ENCODE peak calls at places on chromosomes 7 and 10, in six cellular contexts. L is lung, F is fibroblast of mammary gland, I is Caco-2, Y is endothelial cell, B is GM12864. U is an unnamed sample.

GRCh38 chr10:88725798-88726197 is 19.7 kb downstream of the LIPK start:
- DNase-seq in B (no peak), F (no peak), I (no peak), Y (no peak), L (no peak), U (peak; percentile 19)

GRCh38 chr7:105336009-105336408 is 52.7 kb downstream of the SRPK2 start:
- DNase-seq in Y (no peak), I (no peak), B (no peak), F (peak; percentile 30), L (no peak), U (no peak)

GRCh38 chr10:129888784-129889616 is 75.1 kb downstream of the EBF3 start:
- DNase-seq in L (no peak), B (no peak), I (peak; percentile 73), F (peak; percentile 34), Y (peak; percentile 84), U (peak; percentile 77)

GRCh38 chr7:104045183-104045582 is 55.7 kb upstream of the RELN start:
- DNase-seq in Y (no peak), I (no peak), L (no peak), B (no peak), F (no peak), U (no peak)

GRCh38 chr7:151550601-151551286 is 31.0 kb upstream of the RHEB start:
- DNase-seq in B (no peak), Y (no peak), F (peak; percentile 65), I (no peak), L (peak; percentile 64), U (no peak)

GRCh38 chr7:108525327-108525984 is 479 bp downstream of the PNPLA8 start:
- DNase-seq in Y (no peak), F (peak; percentile 87), I (no peak), B (no peak), L (peak; percentile 84), U (peak; percentile 64)

GRCh38 chr7:47170516-47170915 is 411.4 kb downstream of the TNS3 start:
- DNase-seq in Y (no peak), F (no peak), L (no peak), B (no peak), I (no peak), U (no peak)

GRCh38 chr7:83643754-83644153 is 5.2 kb downstream of the SEMA3E start:
- DNase-seq in F (no peak), B (no peak), I (no peak), Y (no peak), L (no peak), U (no peak)

GRCh38 chr10:59678884-59679301 is 30.8 kb downstream of the SLC16A9 start:
- DNase-seq in L (no peak), Y (no peak), F (peak; percentile 70), I (no peak), B (peak; percentile 26), U (peak; percentile 35)

GRCh38 chr7:27129729-27130539 is 623 bp downstream of the HOXA4 start:
- DNase-seq in Y (no peak), L (no peak), F (no peak), B (no peak), I (peak; percentile 77), U (no peak)

GRCh38 chr7:130134106-130134636 is 63.8 kb downstream of the KLHDC10 start:
- DNase-seq in B (no peak), F (no peak), L (no peak), I (no peak), Y (no peak), U (no peak)

GRCh38 chr7:72313906-72314305 is 98.2 kb downstream of the CALN1 start:
- DNase-seq in Y (no peak), I (no peak), F (no peak), B (no peak), L (no peak), U (no peak)

GRCh38 chr7:72321637-72322036 is 90.5 kb downstream of the CALN1 start:
- DNase-seq in B (no peak), F (no peak), Y (no peak), I (no peak), L (no peak), U (no peak)

GRCh38 chr7:72321081-72321480 is 91.1 kb downstream of the CALN1 start:
- DNase-seq in B (no peak), Y (no peak), I (no peak), F (no peak), L (no peak), U (no peak)

GRCh38 chr7:72316148-72316547 is 96.0 kb downstream of the CALN1 start:
- DNase-seq in B (no peak), Y (no peak), I (no peak), F (no peak), L (no peak), U (no peak)

GRCh38 chr7:72317335-72317734 is 94.8 kb downstream of the CALN1 start:
- DNase-seq in L (no peak), Y (no peak), F (no peak), B (no peak), I (no peak), U (no peak)
- TF ChIP-seq CTCF in L (no peak), Y (no peak), F (no peak), B (no peak), I (no peak), U (no peak)

DNA sequence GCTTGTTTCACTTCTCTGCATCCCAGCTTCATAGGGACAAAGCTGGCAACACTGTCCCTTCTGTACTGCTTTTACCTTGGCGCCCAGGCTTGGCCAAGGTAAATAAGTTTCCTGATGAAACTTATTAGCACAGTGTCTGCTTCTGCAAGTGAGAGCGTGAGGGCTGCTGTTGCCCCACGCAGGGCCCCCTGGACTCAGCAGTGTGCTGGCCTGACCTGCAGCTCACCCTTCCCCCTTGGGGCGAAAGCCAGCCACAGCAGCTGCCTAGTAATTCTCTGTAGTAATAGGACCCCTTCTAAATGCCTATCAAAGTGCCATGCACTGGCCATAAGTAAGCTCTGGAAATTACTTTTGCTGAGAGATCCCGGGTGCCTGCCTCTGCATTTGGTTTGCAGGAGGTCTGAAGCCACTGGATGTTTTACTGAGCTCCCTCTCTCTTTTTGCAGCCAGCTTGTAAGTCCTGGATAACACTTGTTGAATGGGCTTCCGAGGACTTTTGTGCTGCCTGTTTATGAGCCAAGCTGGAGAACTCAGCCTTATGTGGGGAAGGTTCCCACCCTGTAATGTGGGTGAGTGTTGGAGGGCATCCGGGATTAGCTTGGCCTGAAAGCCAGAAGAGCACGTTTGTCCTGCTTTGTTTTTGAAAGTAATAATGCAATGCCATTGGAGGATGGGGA is 294.0 kb downstream of the C7orf25 start:
- DNase-seq in I (no peak), B (no peak), L (no peak), Y (no peak), F (no peak), U (no peak)
- TF ChIP-seq CTCF in I (no peak), B (no peak), L (no peak), Y (no peak), F (no peak), U (no peak)

DNA sequence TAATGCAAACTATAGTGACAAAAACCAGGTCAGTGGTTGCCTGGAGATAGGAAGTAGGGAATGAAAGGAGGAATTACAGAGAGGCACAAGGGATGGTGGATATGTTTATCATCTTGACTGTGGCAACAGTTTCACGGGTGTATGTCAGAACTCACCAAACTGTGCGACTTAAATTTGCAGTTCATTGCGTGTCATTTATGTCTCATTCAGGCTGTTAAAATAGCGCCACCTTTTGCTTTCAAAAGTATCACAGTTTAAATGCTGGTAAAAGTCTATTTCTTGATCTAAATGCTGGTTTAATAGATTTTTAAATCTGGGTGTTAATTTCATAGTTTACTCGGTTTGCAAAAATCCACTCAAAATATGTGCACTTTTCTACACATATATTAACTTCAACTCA is 51.0 kb downstream of the PTTG1IP2 start:
- DNase-seq in L (no peak), F (peak; percentile 21), Y (no peak), I (no peak), B (no peak), U (no peak)
- TF ChIP-seq CTCF in L (no peak), F (peak; percentile 46), Y (peak; percentile 37), I (peak; percentile 21), B (peak; percentile 19), U (no peak)

DNA sequence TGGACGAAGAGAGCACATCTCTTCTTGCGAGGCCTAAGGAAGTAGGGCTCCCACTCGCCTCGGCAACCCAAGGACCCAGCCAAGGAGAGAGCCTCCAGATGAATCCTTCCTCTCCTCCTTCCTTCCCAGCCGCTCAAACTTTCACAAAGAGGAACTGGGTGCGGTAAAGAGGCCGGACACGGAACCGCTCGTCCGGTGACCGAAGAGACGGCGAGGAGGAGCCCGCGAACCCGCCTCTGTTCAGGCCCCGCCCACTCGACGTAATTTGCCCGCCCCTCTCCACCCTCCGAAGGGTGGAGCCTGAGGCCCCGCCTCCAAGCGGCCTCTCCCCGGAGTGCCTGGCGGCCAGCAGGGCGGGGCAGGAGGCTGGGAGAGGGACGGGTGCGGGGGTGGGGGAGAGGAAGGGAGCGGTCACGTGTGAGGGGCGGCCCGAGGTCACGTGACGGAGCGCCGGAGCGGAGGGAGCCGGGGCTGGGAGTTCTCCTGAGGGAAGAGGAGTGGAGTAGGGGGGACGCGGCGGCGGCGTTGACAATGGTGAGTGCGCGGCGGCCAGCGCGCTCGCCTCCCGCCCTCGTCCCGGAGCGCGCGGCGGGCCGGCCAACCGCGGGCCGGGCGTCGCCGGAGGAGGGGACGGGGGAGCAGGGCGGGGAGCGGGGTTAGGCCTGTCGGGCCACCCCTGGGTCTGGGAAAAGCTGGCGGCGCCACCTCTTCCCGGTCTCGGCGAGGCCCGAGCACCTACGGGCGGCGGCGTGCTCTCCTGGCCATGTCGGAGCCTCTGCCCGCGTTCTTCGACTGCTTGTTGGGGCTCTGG is at the start of gene VPS26A:
- DNase-seq in L (peak; percentile 99), F (peak; percentile 96), Y (peak; percentile 100), I (peak; percentile 100), B (peak; percentile 86), U (peak; percentile 99)
- TF ChIP-seq CTCF in L (peak; percentile 19), F (no peak), Y (no peak), I (no peak), B (peak; percentile 61), U (no peak)

GRCh38 chr7:155372782-155373358 is 75.2 kb downstream of the INSIG1 start:
- DNase-seq in F (no peak), B (no peak), L (no peak), I (no peak), Y (no peak), U (no peak)

GRCh38 chr7:155371331-155371883 is 73.7 kb downstream of the INSIG1 start:
- DNase-seq in F (no peak), L (no peak), Y (no peak), B (no peak), I (no peak), U (no peak)

GRCh38 chr7:155369766-155370165 is 72.1 kb downstream of the INSIG1 start:
- DNase-seq in F (no peak), B (no peak), Y (no peak), L (no peak), I (no peak), U (no peak)

GRCh38 chr7:155373359-155374273 is 75.9 kb downstream of the INSIG1 start:
- DNase-seq in F (no peak), B (no peak), I (no peak), Y (peak; percentile 23), L (no peak), U (no peak)

DNA sequence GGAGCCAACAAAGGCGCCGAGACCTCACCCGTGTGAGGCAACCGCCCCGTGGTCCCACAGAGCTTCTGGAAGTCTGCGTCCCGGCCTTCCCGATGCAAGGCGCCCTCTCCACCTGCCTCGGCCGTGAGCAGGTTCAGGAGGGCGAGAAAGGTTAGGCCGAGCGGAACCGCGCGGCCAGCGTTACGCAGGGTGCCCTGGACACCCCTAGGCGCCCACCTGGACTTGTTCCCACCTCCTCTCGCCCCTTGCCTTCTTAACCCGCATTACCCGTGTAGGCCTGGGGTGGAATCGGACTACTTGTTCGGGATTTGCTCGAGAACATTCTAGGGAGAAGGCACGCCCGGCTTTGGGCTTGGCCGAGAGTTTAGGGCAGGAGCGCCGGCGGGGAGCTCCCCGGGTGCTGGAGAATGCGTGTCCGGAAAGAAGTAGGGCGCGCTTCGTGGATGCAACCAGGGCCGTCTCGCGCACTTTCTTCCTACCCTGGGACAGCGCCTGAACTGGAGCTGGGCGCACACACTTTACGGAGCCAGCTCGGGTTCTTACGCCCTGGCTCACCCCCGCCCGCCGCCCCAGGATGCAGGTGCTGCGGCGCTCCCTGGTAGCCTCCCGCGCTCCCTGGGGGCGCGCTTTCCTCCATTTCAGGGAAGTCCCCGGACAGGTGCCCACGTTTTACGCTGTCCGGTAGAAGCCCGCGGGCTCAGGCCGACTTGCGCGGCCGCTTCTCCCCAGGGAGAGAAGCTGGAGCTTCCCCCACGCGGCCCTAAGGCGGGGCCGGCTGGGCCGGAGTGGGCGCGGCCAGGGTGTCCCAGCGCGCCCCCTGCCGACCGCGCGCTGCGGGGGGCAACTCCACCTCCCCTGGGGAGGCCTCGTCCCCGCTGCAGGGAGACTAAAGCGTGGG is 74.5 kb downstream of the INSIG1 start:
- DNase-seq in I (no peak), L (no peak), F (no peak), Y (no peak), B (no peak), U (peak; percentile 78)
- TF ChIP-seq CTCF in I (no peak), L (no peak), F (no peak), Y (peak; percentile 44), B (peak; percentile 51), U (peak; percentile 42)